ENCODE peak calls at places on chromosomes 13 and 19, in ten cellular contexts. R is gastrocnemius medialis; U is CD4-positive, CD25-positive, alpha-beta regulatory T cell; W is heart right ventricle; A is transverse colon; Q is right lobe of liver; Y is CD4-positive, alpha-beta T cell; X is A549; S is right cardiac atrium; V is lung. F is an unnamed sample.

GRCh38 chr19:53394522-53394973 is 401 bp upstream of the ZNF765 start:
- DNase-seq in R (no peak), U (no peak), W (peak), A (peak), Q (peak), Y (no peak), X (no peak), S (peak), V (peak), F (peak)

GRCh38 chr13:40061466-40062450 is 406.3 kb downstream of the COG6 start:
- DNase-seq in R (no peak), U (no peak), W (no peak), A (no peak), Q (no peak), Y (no peak), X (no peak), S (no peak), V (no peak), F (no peak)

GRCh38 chr13:46516624-46517318 is 36.2 kb upstream of the LRCH1 start:
- DNase-seq in R (no peak), U (no peak), W (peak), A (no peak), Q (no peak), Y (no peak), X (no peak), S (no peak), V (no peak), F (no peak)

GRCh38 chr13:31793246-31793645 is 53.9 kb downstream of the RXFP2 start:
- DNase-seq in R (no peak), U (no peak), W (no peak), A (no peak), Q (no peak), Y (no peak), X (no peak), S (no peak), V (no peak), F (no peak)

GRCh38 chr13:109743706-109744453 is 42.5 kb downstream of the IRS2 start:
- DNase-seq in R (no peak), U (no peak), W (no peak), A (peak), Q (no peak), Y (no peak), X (peak), S (no peak), V (no peak), F (no peak)

GRCh38 chr19:4304509-4305252 is at the start of gene FSD1:
- DNase-seq in R (no peak), U (peak), W (no peak), A (no peak), Q (no peak), Y (peak), X (peak), S (no peak), V (no peak), F (no peak)

GRCh38 chr13:111505175-111505777 is 184.8 kb downstream of the TEX29 start:
- DNase-seq in R (no peak), U (no peak), W (no peak), A (no peak), Q (no peak), Y (no peak), X (peak), S (no peak), V (no peak), F (no peak)

GRCh38 chr19:1814833-1815604 is 2.9 kb upstream of the ATP8B3 start:
- DNase-seq in R (no peak), U (no peak), W (no peak), A (no peak), Q (no peak), Y (no peak), X (no peak), S (no peak), V (no peak), F (no peak)

GRCh38 chr19:55485439-55486011 is 537 bp downstream of the NAT14 start:
- DNase-seq in R (no peak), U (no peak), W (no peak), A (no peak), Q (no peak), Y (no peak), X (no peak), S (no peak), V (no peak), F (no peak)

GRCh38 chr19:30718728-30719127 is 346.5 kb downstream of the ZNF536 start:
- DNase-seq in R (no peak), U (no peak), W (peak), A (peak), Q (peak), Y (no peak), X (no peak), S (no peak), V (no peak), F (no peak)

GRCh38 chr19:18908917-18909619 is 10.1 kb downstream of the COPE start:
- DNase-seq in R (no peak), U (no peak), W (no peak), A (no peak), Q (no peak), Y (no peak), X (no peak), S (no peak), V (no peak), F (no peak)

GRCh38 chr13:49733181-49733951 is 42.1 kb upstream of the EBPL start:
- DNase-seq in R (peak), U (no peak), W (no peak), A (no peak), Q (peak), Y (no peak), X (no peak), S (no peak), V (peak), F (no peak)

GRCh38 chr13:31946091-31946770 is 85.3 kb upstream of the FRY start:
- DNase-seq in R (no peak), U (no peak), W (no peak), A (no peak), Q (no peak), Y (no peak), X (no peak), S (no peak), V (no peak), F (no peak)

GRCh38 chr19:575527-576506 is 3.4 kb downstream of the BSG start:
- DNase-seq in R (peak), U (no peak), W (peak), A (no peak), Q (no peak), Y (no peak), X (no peak), S (peak), V (no peak), F (no peak)

GRCh38 chr19:29323046-29323971 is 110.4 kb upstream of the UQCRFS1 start:
- DNase-seq in R (no peak), U (no peak), W (no peak), A (no peak), Q (no peak), Y (no peak), X (no peak), S (no peak), V (no peak), F (no peak)

GRCh38 chr13:71672527-71672926 is 194.5 kb downstream of the DACH1 start:
- DNase-seq in R (no peak), U (no peak), W (no peak), A (no peak), Q (no peak), Y (no peak), X (no peak), S (no peak), V (no peak), F (no peak)

GRCh38 chr19:17195106-17195505 is 20.1 kb upstream of the USE1 start:
- DNase-seq in R (no peak), U (no peak), W (no peak), A (no peak), Q (no peak), Y (no peak), X (no peak), S (no peak), V (no peak), F (no peak)

GRCh38 chr19:17197666-17198065 is 17.5 kb upstream of the USE1 start:
- DNase-seq in R (no peak), U (no peak), W (no peak), A (no peak), Q (no peak), Y (no peak), X (no peak), S (no peak), V (no peak), F (no peak)

GRCh38 chr19:17196610-17197009 is 18.5 kb upstream of the USE1 start:
- DNase-seq in R (no peak), U (no peak), W (no peak), A (no peak), Q (no peak), Y (no peak), X (no peak), S (no peak), V (no peak), F (no peak)

GRCh38 chr19:17194608-17195007 is 20.5 kb upstream of the USE1 start:
- DNase-seq in R (no peak), U (no peak), W (no peak), A (no peak), Q (no peak), Y (no peak), X (no peak), S (no peak), V (no peak), F (no peak)

GRCh38 chr19:17192751-17193150 is 22.4 kb upstream of the USE1 start:
- DNase-seq in R (no peak), U (no peak), W (no peak), A (no peak), Q (no peak), Y (no peak), X (no peak), S (no peak), V (no peak), F (no peak)
- H3K27ac ChIP-seq in R (no peak), U (no peak), W (no peak), A (no peak), Q (no peak), Y (no peak), X (no peak), S (no peak), V (no peak), F (no peak)

DNA sequence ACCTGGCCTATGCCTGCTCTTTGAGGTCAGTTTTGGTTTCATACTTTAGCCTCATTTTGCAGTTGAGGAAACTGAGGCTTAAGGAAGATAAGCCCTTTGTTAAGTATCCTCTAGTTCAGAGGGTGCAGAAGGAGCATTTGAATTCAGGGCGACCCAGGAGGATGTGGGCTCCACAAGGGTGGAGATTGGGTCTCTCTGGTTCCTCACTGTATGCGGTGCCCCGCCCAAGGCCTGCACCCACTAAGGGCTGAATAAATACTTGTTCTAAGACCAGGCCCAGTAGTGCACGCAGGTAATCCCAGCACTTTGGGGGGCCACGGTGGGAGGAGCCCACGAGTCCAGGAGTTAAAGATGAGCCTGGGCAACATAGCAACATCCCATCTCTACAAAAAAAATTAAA is 768 bp upstream of the SLC44A2 start:
- DNase-seq in R (no peak), U (peak), W (no peak), A (peak), Q (no peak), Y (no peak), X (no peak), S (no peak), V (no peak), F (no peak)
- H3K27ac ChIP-seq in R (peak), U (peak), W (peak), A (peak), Q (no peak), Y (peak), X (no peak), S (no peak), V (peak), F (peak)

GRCh38 chr13:51585696-51586095 is 1.4 kb downstream of the WDFY2 start:
- DNase-seq in R (no peak), U (peak), W (no peak), A (no peak), Q (no peak), Y (no peak), X (no peak), S (no peak), V (no peak), F (no peak)
- H3K27ac ChIP-seq in R (no peak), U (no peak), W (no peak), A (peak), Q (peak), Y (no peak), X (peak), S (no peak), V (no peak), F (peak)

GRCh38 chr19:16599655-16600346 is 27.6 kb upstream of the SLC35E1 start:
- DNase-seq in R (no peak), U (no peak), W (no peak), A (no peak), Q (no peak), Y (no peak), X (no peak), S (no peak), V (no peak), F (no peak)

GRCh38 chr19:16601378-16602052 is 26.5 kb downstream of the MED26 start:
- DNase-seq in R (no peak), U (no peak), W (peak), A (no peak), Q (no peak), Y (no peak), X (no peak), S (no peak), V (no peak), F (no peak)

GRCh38 chr19:16598848-16599247 is 26.6 kb upstream of the SLC35E1 start:
- DNase-seq in R (no peak), U (no peak), W (no peak), A (no peak), Q (no peak), Y (no peak), X (no peak), S (no peak), V (no peak), F (no peak)

GRCh38 chr19:16603090-16603489 is 24.9 kb downstream of the MED26 start:
- DNase-seq in R (no peak), U (no peak), W (no peak), A (no peak), Q (no peak), Y (no peak), X (no peak), S (no peak), V (no peak), F (no peak)

GRCh38 chr19:16600824-16601223 is 27.2 kb downstream of the MED26 start:
- DNase-seq in R (no peak), U (no peak), W (no peak), A (no peak), Q (no peak), Y (no peak), X (no peak), S (no peak), V (no peak), F (no peak)
- H3K27ac ChIP-seq in R (no peak), U (no peak), W (no peak), A (no peak), Q (no peak), Y (no peak), X (no peak), S (no peak), V (no peak), F (no peak)

DNA sequence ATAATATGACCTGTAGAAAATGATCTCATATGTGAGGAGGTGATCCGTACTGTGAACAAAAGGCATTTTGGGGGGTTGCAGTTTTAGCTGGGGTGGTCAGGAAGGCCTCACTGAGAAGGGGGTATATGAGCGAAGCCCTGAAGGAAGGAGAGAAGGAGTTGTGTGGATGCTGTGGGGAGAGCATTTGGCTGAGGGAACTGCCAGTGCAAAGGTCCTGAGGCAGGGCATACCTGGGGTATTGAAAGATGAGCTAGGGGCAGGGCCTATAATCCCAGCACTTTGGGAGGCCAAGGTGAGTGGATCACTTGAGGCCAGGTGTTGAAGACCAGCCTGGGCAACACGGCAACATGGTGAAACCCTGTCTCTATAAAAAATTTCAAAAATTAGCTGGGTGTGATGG is 2.5 kb downstream of the SELENOV start:
- DNase-seq in R (no peak), U (no peak), W (no peak), A (no peak), Q (no peak), Y (no peak), X (no peak), S (no peak), V (no peak), F (no peak)
- H3K27ac ChIP-seq in R (no peak), U (no peak), W (no peak), A (no peak), Q (no peak), Y (no peak), X (no peak), S (no peak), V (no peak), F (no peak)

F was measured in tibial nerve.